ENCODE peak calls at places on chromosomes 4 and X, in four cellular contexts. Z is HepG2, T is GM12878, V is K562. E is an unnamed sample.

GRCh38 chrX:37685452-37686347 is at the start of gene XK:
- DNase-seq in Z (no peak), T (no peak), V (peak; percentile 76), E (peak; percentile 72)

GRCh38 chrX:12790878-12791252 is 347 bp upstream of the PRPS2 start:
- DNase-seq in Z (no peak), T (no peak), V (no peak), E (no peak)

GRCh38 chrX:7086384-7086783 is 61.1 kb upstream of the STS start:
- DNase-seq in Z (no peak), T (no peak), V (no peak), E (no peak)

GRCh38 chrX:86192827-86193226 is 44.6 kb downstream of the DACH2 start:
- DNase-seq in Z (no peak), T (no peak), V (no peak), E (no peak)

GRCh38 chr4:184265566-184266351 is 48.1 kb upstream of the ENPP6 start:
- DNase-seq in Z (no peak), T (no peak), V (peak; percentile 37), E (no peak)

GRCh38 chr4:110157580-110157979 is 40.8 kb downstream of the ELOVL6 start:
- DNase-seq in Z (no peak), T (no peak), V (no peak), E (no peak)

GRCh38 chrX:79270401-79270800 is 96.7 kb downstream of the ITM2A start:
- DNase-seq in Z (no peak), T (peak; percentile 63), V (no peak), E (peak; percentile 45)

GRCh38 chr4:35252866-35253265 is 991.4 kb downstream of the ARAP2 start:
- DNase-seq in Z (no peak), T (no peak), V (no peak), E (no peak)

GRCh38 chr4:174505892-174506291 is 16.4 kb downstream of the HPGD start:
- DNase-seq in Z (no peak), T (no peak), V (no peak), E (no peak)

GRCh38 chrX:103562801-103563200 is 22.5 kb upstream of the TCEAL4 start:
- DNase-seq in Z (no peak), T (no peak), V (no peak), E (no peak)

GRCh38 chr4:10022346-10023049 is 1.2 kb upstream of the SLC2A9 start:
- DNase-seq in Z (no peak), T (no peak), V (no peak), E (no peak)

GRCh38 chrX:57905141-57905540 is 5.1 kb downstream of the ZXDA start:
- DNase-seq in Z (no peak), T (no peak), V (no peak), E (no peak)

GRCh38 chrX:373641-374471 is 12.9 kb downstream of the PPP2R3B start:
- DNase-seq in Z (peak; percentile 27), T (no peak), V (no peak), E (peak; percentile 77)

GRCh38 chr4:185838514-185839203 is 26.7 kb upstream of the SORBS2 start:
- DNase-seq in Z (no peak), T (no peak), V (no peak), E (no peak)

GRCh38 chrX:21943460-21944135 is 3.1 kb downstream of the SMS start:
- DNase-seq in Z (no peak), T (no peak), V (no peak), E (no peak)

GRCh38 chrX:135740683-135741149 is 27.3 kb downstream of the CT45A3 start:
- DNase-seq in Z (peak; percentile 5), T (no peak), V (peak; percentile 67), E (peak; percentile 73)

GRCh38 chrX:97743014-97743413 is 859.3 kb downstream of the RPA4 start:
- DNase-seq in Z (no peak), T (no peak), V (no peak), E (peak; percentile 14)

GRCh38 chr4:99430106-99430505 is 5.0 kb downstream of the ADH7 start:
- DNase-seq in Z (no peak), T (no peak), V (no peak), E (no peak)

GRCh38 chrX:41335590-41336331 is 1.8 kb downstream of the DDX3X start:
- DNase-seq in Z (no peak), T (no peak), V (no peak), E (no peak)
- TF ChIP-seq CBFB in Z (no peak), T (no peak), V (no peak), E (no peak)

GRCh38 chr4:2941138-2942036 is 21.8 kb downstream of the NOP14 start:
- DNase-seq in Z (no peak), T (no peak), V (no peak), E (no peak)
- TF ChIP-seq TCF7 in Z (no peak), T (no peak), V (no peak), E (no peak)

GRCh38 chrX:15465896-15466651 is 27.1 kb downstream of the PIR start:
- DNase-seq in Z (no peak), T (no peak), V (no peak), E (peak; percentile 60)
- TF ChIP-seq CBFB in Z (no peak), T (no peak), V (no peak), E (no peak)

DNA sequence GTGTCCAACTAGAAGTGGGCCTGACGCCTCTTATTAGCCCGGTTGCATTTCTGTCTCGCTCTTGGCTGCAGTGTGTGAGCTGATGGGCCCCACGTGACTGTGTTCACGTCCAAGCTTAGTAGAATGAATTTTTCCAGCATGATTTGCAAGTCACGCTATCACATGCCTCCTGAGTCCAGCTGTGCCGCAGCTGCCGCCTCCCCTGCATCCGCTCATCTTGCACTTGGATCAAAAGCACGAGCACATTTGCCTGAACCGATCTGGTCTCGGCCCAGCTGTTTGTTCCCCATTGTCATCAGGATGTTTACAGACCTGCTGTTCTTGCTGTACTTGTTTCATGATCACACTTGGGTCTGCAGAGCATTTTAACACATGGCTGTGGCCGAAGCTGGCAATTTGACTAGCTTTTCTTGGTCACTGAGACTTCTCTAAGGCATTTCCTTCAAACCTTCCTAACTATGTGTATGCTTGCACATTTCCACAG is 126.5 kb downstream of the KIT start:
- DNase-seq in Z (no peak), T (no peak), V (peak; percentile 13), E (no peak)
- TF ChIP-seq TCF7 in Z (no peak), T (no peak), V (no peak), E (no peak)

GRCh38 chrX:47384502-47384901 is 14.1 kb downstream of the ZNF157 start:
- DNase-seq in Z (peak; percentile 64), T (peak; percentile 21), V (peak; percentile 33), E (peak; percentile 57)
- TF ChIP-seq CBFB in Z (no peak), T (no peak), V (no peak), E (no peak)

GRCh38 chr4:53043096-53043495 is 181.0 kb downstream of the RASL11B start:
- DNase-seq in Z (no peak), T (no peak), V (no peak), E (no peak)

GRCh38 chr4:53039741-53040458 is 177.8 kb downstream of the RASL11B start:
- DNase-seq in Z (no peak), T (no peak), V (peak; percentile 12), E (no peak)

GRCh38 chr4:53040459-53040815 is 178.3 kb downstream of the RASL11B start:
- DNase-seq in Z (no peak), T (no peak), V (no peak), E (no peak)

GRCh38 chr4:53044651-53044960 is 182.5 kb downstream of the RASL11B start:
- DNase-seq in Z (no peak), T (no peak), V (no peak), E (no peak)

GRCh38 chr4:53043900-53044650 is 182.0 kb downstream of the RASL11B start:
- DNase-seq in Z (no peak), T (no peak), V (no peak), E (no peak)
- TF ChIP-seq TCF7 in Z (no peak), T (no peak), V (no peak), E (no peak)

E was measured in WTC11.